ENCODE peak calls at places on chromosomes 2 and 18, in eight cellular contexts. One of them, this sample, is unnamed.

GRCh38 chr2:135256531-135257258 is 204.6 kb downstream of the RAB3GAP1 start:
- DNase-seq in heart right ventricle: no peak
- DNase-seq in IMR-90: peak; percentile 57
- DNase-seq in activated naive CD8-positive, alpha-beta T cell treated with anti-CD3 and anti-CD28 coated beads, Interleukin-2, amount 10 ng/mL, durations not matched to agents 7 days and 5 days: no peak
- DNase-seq in activated CD8-positive, alpha-beta memory T cell treated with anti-CD3 and anti-CD28 coated beads, Interleukin-2, amount 50 U/mL, for 48 hours: no peak
- DNase-seq in stimulated activated CD4-positive, alpha-beta T cell treated with anti-CD3 and anti-CD28 coated beads, Interleukin-2, amount 100 ng/mL, for 48 hours: no peak
- DNase-seq in NCI-H146: no peak
- DNase-seq in NCI-H2029: no peak
- DNase-seq in this sample: no peak

GRCh38 chr2:150255528-150255927 is 231.9 kb downstream of the RND3 start:
- DNase-seq in heart right ventricle: no peak
- DNase-seq in IMR-90: peak; percentile 89
- DNase-seq in activated naive CD8-positive, alpha-beta T cell treated with anti-CD3 and anti-CD28 coated beads, Interleukin-2, amount 10 ng/mL, durations not matched to agents 7 days and 5 days: no peak
- DNase-seq in activated CD8-positive, alpha-beta memory T cell treated with anti-CD3 and anti-CD28 coated beads, Interleukin-2, amount 50 U/mL, for 48 hours: no peak
- DNase-seq in stimulated activated CD4-positive, alpha-beta T cell treated with anti-CD3 and anti-CD28 coated beads, Interleukin-2, amount 100 ng/mL, for 48 hours: no peak
- DNase-seq in NCI-H146: no peak
- DNase-seq in NCI-H2029: no peak
- DNase-seq in this sample: no peak

GRCh38 chr2:129554373-129554772 is 425.1 kb upstream of the RAB6C start:
- DNase-seq in heart right ventricle: no peak
- DNase-seq in IMR-90: no peak
- DNase-seq in activated naive CD8-positive, alpha-beta T cell treated with anti-CD3 and anti-CD28 coated beads, Interleukin-2, amount 10 ng/mL, durations not matched to agents 7 days and 5 days: no peak
- DNase-seq in activated CD8-positive, alpha-beta memory T cell treated with anti-CD3 and anti-CD28 coated beads, Interleukin-2, amount 50 U/mL, for 48 hours: no peak
- DNase-seq in stimulated activated CD4-positive, alpha-beta T cell treated with anti-CD3 and anti-CD28 coated beads, Interleukin-2, amount 100 ng/mL, for 48 hours: no peak
- DNase-seq in NCI-H146: no peak
- DNase-seq in NCI-H2029: no peak
- DNase-seq in this sample: no peak

GRCh38 chr18:38539871-38540270 is 974.3 kb upstream of the CELF4 start:
- DNase-seq in heart right ventricle: no peak
- DNase-seq in IMR-90: no peak
- DNase-seq in activated naive CD8-positive, alpha-beta T cell treated with anti-CD3 and anti-CD28 coated beads, Interleukin-2, amount 10 ng/mL, durations not matched to agents 7 days and 5 days: no peak
- DNase-seq in activated CD8-positive, alpha-beta memory T cell treated with anti-CD3 and anti-CD28 coated beads, Interleukin-2, amount 50 U/mL, for 48 hours: no peak
- DNase-seq in stimulated activated CD4-positive, alpha-beta T cell treated with anti-CD3 and anti-CD28 coated beads, Interleukin-2, amount 100 ng/mL, for 48 hours: no peak
- DNase-seq in NCI-H146: no peak
- DNase-seq in NCI-H2029: no peak
- DNase-seq in this sample: no peak

GRCh38 chr2:236472711-236473495 is 96.7 kb upstream of the ACKR3 start:
- DNase-seq in heart right ventricle: no peak
- DNase-seq in IMR-90: no peak
- DNase-seq in activated naive CD8-positive, alpha-beta T cell treated with anti-CD3 and anti-CD28 coated beads, Interleukin-2, amount 10 ng/mL, durations not matched to agents 7 days and 5 days: no peak
- DNase-seq in activated CD8-positive, alpha-beta memory T cell treated with anti-CD3 and anti-CD28 coated beads, Interleukin-2, amount 50 U/mL, for 48 hours: no peak
- DNase-seq in stimulated activated CD4-positive, alpha-beta T cell treated with anti-CD3 and anti-CD28 coated beads, Interleukin-2, amount 100 ng/mL, for 48 hours: no peak
- DNase-seq in NCI-H146: no peak
- DNase-seq in NCI-H2029: no peak
- DNase-seq in this sample: no peak

GRCh38 chr2:162252147-162252546 is 8.9 kb upstream of the FAP start:
- DNase-seq in heart right ventricle: no peak
- DNase-seq in IMR-90: no peak
- DNase-seq in activated naive CD8-positive, alpha-beta T cell treated with anti-CD3 and anti-CD28 coated beads, Interleukin-2, amount 10 ng/mL, durations not matched to agents 7 days and 5 days: no peak
- DNase-seq in activated CD8-positive, alpha-beta memory T cell treated with anti-CD3 and anti-CD28 coated beads, Interleukin-2, amount 50 U/mL, for 48 hours: no peak
- DNase-seq in stimulated activated CD4-positive, alpha-beta T cell treated with anti-CD3 and anti-CD28 coated beads, Interleukin-2, amount 100 ng/mL, for 48 hours: no peak
- DNase-seq in NCI-H146: no peak
- DNase-seq in NCI-H2029: no peak
- DNase-seq in this sample: no peak

GRCh38 chr2:86082768-86083167 is 22.9 kb downstream of the POLR1A start:
- DNase-seq in heart right ventricle: no peak
- DNase-seq in IMR-90: no peak
- DNase-seq in activated naive CD8-positive, alpha-beta T cell treated with anti-CD3 and anti-CD28 coated beads, Interleukin-2, amount 10 ng/mL, durations not matched to agents 7 days and 5 days: no peak
- DNase-seq in activated CD8-positive, alpha-beta memory T cell treated with anti-CD3 and anti-CD28 coated beads, Interleukin-2, amount 50 U/mL, for 48 hours: no peak
- DNase-seq in stimulated activated CD4-positive, alpha-beta T cell treated with anti-CD3 and anti-CD28 coated beads, Interleukin-2, amount 100 ng/mL, for 48 hours: no peak
- DNase-seq in NCI-H146: no peak
- DNase-seq in NCI-H2029: no peak
- DNase-seq in this sample: no peak

GRCh38 chr2:39127973-39128372 is 7.1 kb upstream of the SOS1 start:
- DNase-seq in heart right ventricle: no peak
- DNase-seq in IMR-90: peak; percentile 37
- DNase-seq in activated naive CD8-positive, alpha-beta T cell treated with anti-CD3 and anti-CD28 coated beads, Interleukin-2, amount 10 ng/mL, durations not matched to agents 7 days and 5 days: peak; percentile 58
- DNase-seq in activated CD8-positive, alpha-beta memory T cell treated with anti-CD3 and anti-CD28 coated beads, Interleukin-2, amount 50 U/mL, for 48 hours: peak; percentile 67
- DNase-seq in stimulated activated CD4-positive, alpha-beta T cell treated with anti-CD3 and anti-CD28 coated beads, Interleukin-2, amount 100 ng/mL, for 48 hours: peak; percentile 26
- DNase-seq in NCI-H146: no peak
- DNase-seq in NCI-H2029: no peak
- DNase-seq in this sample: no peak

GRCh38 chr18:1018211-1018651 is 113.6 kb downstream of the ADCYAP1 start:
- DNase-seq in heart right ventricle: no peak
- DNase-seq in IMR-90: peak; percentile 10
- DNase-seq in activated naive CD8-positive, alpha-beta T cell treated with anti-CD3 and anti-CD28 coated beads, Interleukin-2, amount 10 ng/mL, durations not matched to agents 7 days and 5 days: no peak
- DNase-seq in activated CD8-positive, alpha-beta memory T cell treated with anti-CD3 and anti-CD28 coated beads, Interleukin-2, amount 50 U/mL, for 48 hours: no peak
- DNase-seq in stimulated activated CD4-positive, alpha-beta T cell treated with anti-CD3 and anti-CD28 coated beads, Interleukin-2, amount 100 ng/mL, for 48 hours: no peak
- DNase-seq in NCI-H146: peak; percentile 93
- DNase-seq in NCI-H2029: no peak
- DNase-seq in this sample: no peak

This sample was measured in mesenteric fat pad.